ENCODE peak calls at places on chromosome 4, in seven cellular contexts. One of them, this sample, is unnamed.

GRCh38 chr4:123994917-123995316 is 598.3 kb downstream of the SPRY1 start:
- DNase-seq in GM12878: no peak
- DNase-seq in HepG2: no peak
- DNase-seq in K562: no peak
- DNase-seq in A673: no peak
- DNase-seq in astrocyte: no peak
- DNase-seq in PC-3: peak; percentile 26
- DNase-seq in this sample: no peak

GRCh38 chr4:175947117-175947722 is 118.4 kb upstream of the WDR17 start:
- DNase-seq in GM12878: no peak
- DNase-seq in HepG2: peak; percentile 6
- DNase-seq in K562: no peak
- DNase-seq in A673: peak; percentile 19
- DNase-seq in astrocyte: no peak
- DNase-seq in PC-3: peak; percentile 58
- DNase-seq in this sample: no peak

GRCh38 chr4:123621072-123621705 is 224.6 kb downstream of the SPRY1 start:
- DNase-seq in GM12878: no peak
- DNase-seq in HepG2: no peak
- DNase-seq in K562: no peak
- DNase-seq in A673: no peak
- DNase-seq in astrocyte: peak; percentile 86
- DNase-seq in PC-3: no peak
- DNase-seq in this sample: peak; percentile 66

GRCh38 chr4:127669691-127670090 is 36.9 kb downstream of the INTU start:
- DNase-seq in GM12878: no peak
- DNase-seq in HepG2: no peak
- DNase-seq in K562: no peak
- DNase-seq in A673: no peak
- DNase-seq in astrocyte: peak; percentile 27
- DNase-seq in PC-3: peak; percentile 60
- DNase-seq in this sample: no peak

GRCh38 chr4:156169861-156170260 is 216.2 kb upstream of the CTSO start:
- DNase-seq in GM12878: no peak
- DNase-seq in HepG2: no peak
- DNase-seq in K562: no peak
- DNase-seq in A673: peak; percentile 57
- DNase-seq in astrocyte: peak; percentile 9
- DNase-seq in PC-3: no peak
- DNase-seq in this sample: no peak

GRCh38 chr4:122797405-122798094 is 29.1 kb upstream of the FGF2 start:
- DNase-seq in GM12878: no peak
- DNase-seq in HepG2: no peak
- DNase-seq in K562: no peak
- DNase-seq in A673: no peak
- DNase-seq in astrocyte: no peak
- DNase-seq in PC-3: no peak
- DNase-seq in this sample: no peak

GRCh38 chr4:9964884-9965283 is 56.4 kb downstream of the SLC2A9 start:
- DNase-seq in GM12878: no peak
- DNase-seq in HepG2: no peak
- DNase-seq in K562: no peak
- DNase-seq in A673: no peak
- DNase-seq in astrocyte: no peak
- DNase-seq in PC-3: no peak
- DNase-seq in this sample: no peak

GRCh38 chr4:77734928-77735327 is 84.2 kb downstream of the CNOT6L start:
- DNase-seq in GM12878: peak; percentile 52
- DNase-seq in HepG2: peak; percentile 71
- DNase-seq in K562: peak; percentile 8
- DNase-seq in A673: peak; percentile 1
- DNase-seq in astrocyte: peak; percentile 50
- DNase-seq in PC-3: no peak
- DNase-seq in this sample: peak; percentile 16

DNA sequence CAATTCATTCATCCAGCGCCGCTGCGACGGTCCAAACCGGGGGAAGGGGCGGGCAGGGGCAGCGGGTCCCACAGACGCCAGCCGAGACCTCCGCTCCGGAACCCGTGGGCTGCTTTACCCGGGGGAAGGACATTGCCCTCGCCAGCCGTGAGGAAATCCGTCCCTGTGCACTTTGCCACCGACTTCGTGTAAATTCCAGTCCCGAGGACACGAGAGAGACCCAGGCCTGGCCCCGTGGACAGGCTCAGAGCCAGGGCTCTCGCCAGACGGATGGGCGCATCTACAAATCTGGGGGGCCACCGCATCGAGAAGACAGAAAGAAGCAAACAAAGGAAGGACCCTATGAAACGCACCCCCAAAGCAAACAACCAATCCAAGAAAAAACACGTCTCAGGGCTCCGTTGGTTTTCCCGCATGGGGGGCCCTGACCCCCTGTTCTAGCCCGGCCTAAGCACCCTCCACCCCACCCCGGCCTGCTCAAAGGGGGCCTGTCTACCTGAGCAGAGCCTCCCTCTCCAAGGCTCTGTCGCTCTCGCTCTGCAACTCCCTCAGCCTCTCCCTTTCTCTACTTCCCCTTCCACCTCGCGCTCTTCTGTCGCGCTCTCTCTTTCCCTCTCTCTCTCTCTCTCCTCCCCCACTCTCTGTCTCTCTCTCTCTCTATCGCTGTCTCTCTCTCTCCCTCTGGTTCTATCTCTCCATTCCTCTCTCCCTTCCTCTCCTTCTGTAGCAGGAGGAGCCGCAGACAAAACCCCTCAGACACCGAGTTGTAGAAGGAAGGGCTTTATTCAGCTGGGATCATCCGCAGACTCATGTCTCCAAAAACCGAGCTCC is 11.3 kb downstream of the FRG2 start:
- DNase-seq in GM12878: no peak
- DNase-seq in HepG2: no peak
- DNase-seq in K562: no peak
- DNase-seq in A673: peak; percentile 4
- DNase-seq in astrocyte: no peak
- DNase-seq in PC-3: no peak
- DNase-seq in this sample: no peak
- TF ChIP-seq EZH2 in GM12878: no peak
- TF ChIP-seq EZH2 in HepG2: no peak
- TF ChIP-seq EZH2 in K562: no peak
- TF ChIP-seq EZH2 in A673: no peak
- TF ChIP-seq EZH2 in astrocyte: peak; percentile 28
- TF ChIP-seq EZH2 in PC-3: no peak
- TF ChIP-seq EZH2 in this sample: peak; percentile 75

GRCh38 chr4:40199999-40200880 is 3.4 kb downstream of the RHOH start:
- DNase-seq in GM12878: peak; percentile 93
- DNase-seq in HepG2: no peak
- DNase-seq in K562: no peak
- DNase-seq in A673: peak; percentile 73
- DNase-seq in astrocyte: peak; percentile 41
- DNase-seq in PC-3: no peak
- DNase-seq in this sample: peak; percentile 75
- H3K4me3 ChIP-seq in GM12878: peak overlapping the region; percentile 88
- H3K4me3 ChIP-seq in HepG2: no peak overlapping the region
- H3K4me3 ChIP-seq in K562: peak overlapping the region; percentile 50
- H3K4me3 ChIP-seq in A673: peak overlapping the region; percentile 78
- H3K4me3 ChIP-seq in astrocyte: no peak overlapping the region
- H3K4me3 ChIP-seq in PC-3: no peak overlapping the region
- H3K4me3 ChIP-seq in this sample: no peak overlapping the region

GRCh38 chr4:41305486-41305885 is 48.8 kb downstream of the UCHL1 start:
- DNase-seq in GM12878: no peak
- DNase-seq in HepG2: no peak
- DNase-seq in K562: no peak
- DNase-seq in A673: no peak
- DNase-seq in astrocyte: no peak
- DNase-seq in PC-3: no peak
- DNase-seq in this sample: no peak

GRCh38 chr4:41303372-41304118 is 46.8 kb downstream of the UCHL1 start:
- DNase-seq in GM12878: no peak
- DNase-seq in HepG2: no peak
- DNase-seq in K562: no peak
- DNase-seq in A673: no peak
- DNase-seq in astrocyte: no peak
- DNase-seq in PC-3: no peak
- DNase-seq in this sample: no peak

GRCh38 chr4:41304221-41304620 is 47.5 kb downstream of the UCHL1 start:
- DNase-seq in GM12878: no peak
- DNase-seq in HepG2: no peak
- DNase-seq in K562: no peak
- DNase-seq in A673: no peak
- DNase-seq in astrocyte: no peak
- DNase-seq in PC-3: no peak
- DNase-seq in this sample: no peak

GRCh38 chr4:41307633-41308032 is 50.9 kb downstream of the UCHL1 start:
- DNase-seq in GM12878: no peak
- DNase-seq in HepG2: no peak
- DNase-seq in K562: no peak
- DNase-seq in A673: no peak
- DNase-seq in astrocyte: no peak
- DNase-seq in PC-3: no peak
- DNase-seq in this sample: no peak
- TF ChIP-seq CTCF in GM12878: no peak
- TF ChIP-seq CTCF in HepG2: no peak
- TF ChIP-seq CTCF in K562: no peak
- TF ChIP-seq CTCF in A673: no peak
- TF ChIP-seq CTCF in astrocyte: no peak
- TF ChIP-seq CTCF in PC-3: no peak
- TF ChIP-seq CTCF in this sample: no peak

GRCh38 chr4:57544811-57545654 is 434.8 kb upstream of the IGFBP7 start:
- DNase-seq in GM12878: no peak
- DNase-seq in HepG2: no peak
- DNase-seq in K562: no peak
- DNase-seq in A673: no peak
- DNase-seq in astrocyte: no peak
- DNase-seq in PC-3: no peak
- DNase-seq in this sample: no peak
- TF ChIP-seq EZH2 in GM12878: no peak
- TF ChIP-seq EZH2 in HepG2: no peak
- TF ChIP-seq EZH2 in K562: no peak
- TF ChIP-seq EZH2 in A673: no peak
- TF ChIP-seq EZH2 in astrocyte: no peak
- TF ChIP-seq EZH2 in PC-3: no peak
- TF ChIP-seq EZH2 in this sample: no peak

This sample was measured in mammary epithelial cell.